ENCODE peak calls at places on chromosome 3, in four cellular contexts. One of them, this sample, is unnamed.

GRCh38 chr3:105157766-105158085 is 209.0 kb upstream of the ALCAM start:
- DNase-seq in kidney: no peak
- DNase-seq in HCT116: no peak
- DNase-seq in A549: no peak
- DNase-seq in this sample: no peak

GRCh38 chr3:190811775-190812480 is 50.6 kb downstream of the GMNC start:
- DNase-seq in HCT116: peak; percentile 67
- DNase-seq in kidney: no peak
- DNase-seq in A549: peak; percentile 6
- DNase-seq in this sample: peak; percentile 36

GRCh38 chr3:67461667-67462142 is 192.7 kb downstream of the SUCLG2 start:
- DNase-seq in A549: no peak
- DNase-seq in HCT116: no peak
- DNase-seq in kidney: no peak
- DNase-seq in this sample: peak; percentile 29

GRCh38 chr3:158053386-158053785 is 52.8 kb downstream of the SHOX2 start:
- DNase-seq in HCT116: no peak
- DNase-seq in kidney: no peak
- DNase-seq in A549: no peak
- DNase-seq in this sample: no peak

GRCh38 chr3:167913218-167913902 is 177.8 kb downstream of the SERPINI1 start:
- DNase-seq in kidney: no peak
- DNase-seq in HCT116: peak; percentile 31
- DNase-seq in A549: peak; percentile 2
- DNase-seq in this sample: no peak

GRCh38 chr3:33401781-33402180 is 38.4 kb downstream of the UBP1 start:
- DNase-seq in HCT116: no peak
- DNase-seq in A549: no peak
- DNase-seq in kidney: no peak
- DNase-seq in this sample: no peak

GRCh38 chr3:70774641-70775040 is 462.2 kb upstream of the MDFIC2 start:
- DNase-seq in A549: no peak
- DNase-seq in kidney: no peak
- DNase-seq in HCT116: no peak
- DNase-seq in this sample: no peak

GRCh38 chr3:131743126-131743525 is 240.4 kb upstream of the MRPL3 start:
- DNase-seq in HCT116: no peak
- DNase-seq in A549: no peak
- DNase-seq in kidney: no peak
- DNase-seq in this sample: no peak

GRCh38 chr3:138781012-138781470 is 53.7 kb downstream of the PIK3CB start:
- DNase-seq in A549: no peak
- DNase-seq in kidney: no peak
- DNase-seq in HCT116: no peak
- DNase-seq in this sample: no peak

GRCh38 chr3:19645093-19645492 is 288.9 kb downstream of the EFHB start:
- DNase-seq in HCT116: no peak
- DNase-seq in A549: no peak
- DNase-seq in kidney: no peak
- DNase-seq in this sample: no peak

GRCh38 chr3:38397320-38397719 is 50.7 kb downstream of the XYLB start:
- DNase-seq in kidney: no peak
- DNase-seq in A549: no peak
- DNase-seq in HCT116: no peak
- DNase-seq in this sample: no peak

GRCh38 chr3:167798443-167798842 is 62.9 kb downstream of the SERPINI1 start:
- DNase-seq in A549: no peak
- DNase-seq in HCT116: no peak
- DNase-seq in kidney: no peak
- DNase-seq in this sample: no peak

DNA sequence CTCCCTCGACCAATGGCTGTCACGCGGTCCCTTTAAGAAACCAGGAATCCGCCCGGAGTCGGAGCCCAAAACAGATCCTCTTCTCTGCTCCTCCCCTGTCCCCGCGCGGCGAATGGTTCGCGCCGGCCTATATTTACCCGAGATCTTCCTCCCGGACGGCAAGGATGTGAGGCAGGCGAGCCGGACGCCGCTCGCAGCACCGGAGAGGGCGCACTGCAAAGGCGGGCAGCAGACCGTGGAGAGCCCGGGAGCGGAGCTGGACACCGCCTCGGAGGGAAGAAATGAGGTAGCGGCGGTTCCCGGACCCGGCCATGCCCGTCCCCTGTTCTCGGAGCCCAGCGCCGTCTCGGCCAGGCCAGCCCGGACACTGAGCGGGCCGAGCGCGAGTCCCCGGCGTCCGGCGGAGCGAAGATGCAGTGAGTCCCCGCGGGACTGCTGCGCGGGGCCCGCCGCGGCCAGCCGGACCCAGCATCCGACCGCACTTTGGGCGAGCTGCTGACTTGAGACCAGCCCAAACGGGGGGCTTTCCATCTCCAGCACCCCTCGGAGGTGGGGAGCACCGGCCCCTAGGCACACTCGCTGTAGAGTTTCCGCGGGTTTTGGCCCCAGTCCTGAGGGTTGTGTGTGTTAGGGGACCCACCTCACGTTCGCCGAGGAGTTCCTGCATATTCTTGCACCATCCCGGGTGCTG is at the start of gene FAM43A:
- DNase-seq in A549: peak; percentile 86
- DNase-seq in kidney: peak; percentile 98
- DNase-seq in HCT116: peak; percentile 87
- DNase-seq in this sample: peak; percentile 91
- TF ChIP-seq CTCF in A549: no peak
- TF ChIP-seq CTCF in kidney: no peak
- TF ChIP-seq CTCF in HCT116: no peak
- TF ChIP-seq CTCF in this sample: peak; percentile 37

GRCh38 chr3:187762792-187763191 is 17.5 kb upstream of the BCL6 start:
- DNase-seq in HCT116: no peak
- DNase-seq in kidney: no peak
- DNase-seq in A549: no peak
- DNase-seq in this sample: no peak

GRCh38 chr3:187759601-187760000 is 14.3 kb upstream of the BCL6 start:
- DNase-seq in kidney: no peak
- DNase-seq in HCT116: no peak
- DNase-seq in A549: no peak
- DNase-seq in this sample: no peak

GRCh38 chr3:187767266-187768032 is 22.2 kb upstream of the BCL6 start:
- DNase-seq in A549: no peak
- DNase-seq in HCT116: no peak
- DNase-seq in kidney: no peak
- DNase-seq in this sample: peak; percentile 75

GRCh38 chr3:187765342-187765741 is 20.1 kb upstream of the BCL6 start:
- DNase-seq in A549: no peak
- DNase-seq in HCT116: no peak
- DNase-seq in kidney: no peak
- DNase-seq in this sample: no peak

DNA sequence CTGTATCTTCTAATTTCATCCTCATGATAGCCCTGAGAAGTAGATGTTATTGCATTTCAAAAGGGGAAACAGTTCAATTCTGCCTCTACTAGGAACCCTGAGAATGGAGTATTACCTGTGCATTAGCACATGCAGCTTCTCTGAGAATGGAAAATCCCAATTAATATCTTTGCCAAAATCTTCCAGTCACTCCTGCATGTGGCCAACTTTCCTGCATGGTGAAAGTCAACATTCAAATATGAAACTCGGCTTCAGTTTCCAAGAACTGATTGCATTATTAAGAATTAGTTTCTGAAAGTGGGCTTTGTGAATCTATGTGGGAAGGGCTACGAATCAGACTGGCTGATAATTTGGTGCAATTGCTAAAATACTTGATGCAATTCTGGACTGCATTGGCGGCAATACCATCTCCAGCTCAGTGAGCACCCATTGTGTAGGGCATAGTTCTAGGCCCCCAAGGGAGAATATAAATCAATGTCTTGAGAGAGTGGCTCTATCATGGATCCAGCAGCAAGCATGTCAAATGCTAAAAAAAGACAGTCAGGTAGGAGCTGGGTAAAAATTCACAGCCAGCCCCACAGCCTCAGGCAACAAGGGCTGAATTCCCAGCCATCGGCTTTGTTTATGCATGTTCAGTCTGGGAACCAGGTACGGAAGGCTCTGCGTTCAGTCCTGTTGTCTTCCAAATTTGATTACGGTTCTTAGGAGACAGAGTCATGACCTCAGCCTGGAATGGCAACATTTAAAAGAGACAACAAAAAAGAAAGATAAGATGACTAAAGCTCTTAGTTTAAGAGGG is 18.8 kb upstream of the BCL6 start:
- DNase-seq in A549: no peak
- DNase-seq in kidney: no peak
- DNase-seq in HCT116: no peak
- DNase-seq in this sample: no peak
- H3K27ac ChIP-seq in A549: no peak overlapping the region
- H3K27ac ChIP-seq in kidney: no peak overlapping the region
- H3K27ac ChIP-seq in HCT116: no peak overlapping the region
- H3K27ac ChIP-seq in this sample: no peak overlapping the region

GRCh38 chr3:52536112-52536368 is 365 bp upstream of the UQCC5 start:
- DNase-seq in A549: no peak
- DNase-seq in kidney: no peak
- DNase-seq in HCT116: no peak
- DNase-seq in this sample: no peak
- H3K4me3 ChIP-seq in A549: peak overlapping the region; percentile 13
- H3K4me3 ChIP-seq in kidney: peak overlapping the region; percentile 48
- H3K4me3 ChIP-seq in HCT116: no peak overlapping the region
- H3K4me3 ChIP-seq in this sample: peak overlapping the region; percentile 1

DNA sequence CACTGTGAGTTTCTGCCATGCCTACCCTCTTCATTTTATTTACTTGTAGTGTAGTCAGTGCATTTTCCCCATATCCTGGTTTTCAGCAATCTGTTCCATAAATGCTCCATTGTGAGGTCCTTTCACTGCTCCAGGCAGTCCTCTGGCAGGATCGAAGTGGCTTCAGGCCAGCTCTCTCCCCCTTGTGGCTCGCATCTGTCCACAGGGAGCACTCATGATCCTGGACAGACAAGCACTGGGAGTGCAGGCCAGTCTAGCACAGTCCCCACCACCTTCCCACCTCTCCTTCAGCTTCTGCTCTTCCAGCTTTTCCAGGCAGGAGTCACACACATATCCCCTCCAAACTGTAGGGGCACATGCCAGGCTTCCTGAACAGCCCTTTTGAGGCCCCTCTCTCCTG is 173.6 kb downstream of the PPM1L start:
- DNase-seq in kidney: peak; percentile 71
- DNase-seq in A549: no peak
- DNase-seq in HCT116: no peak
- DNase-seq in this sample: no peak
- TF ChIP-seq CTCF in kidney: peak; percentile 3
- TF ChIP-seq CTCF in A549: no peak
- TF ChIP-seq CTCF in HCT116: peak; percentile 16
- TF ChIP-seq CTCF in this sample: peak; percentile 20

GRCh38 chr3:64380539-64380938 is 155.3 kb upstream of the PRICKLE2 start:
- DNase-seq in kidney: no peak
- DNase-seq in HCT116: no peak
- DNase-seq in A549: no peak
- DNase-seq in this sample: no peak
- H3K27ac ChIP-seq in kidney: no peak overlapping the region
- H3K27ac ChIP-seq in HCT116: no peak overlapping the region
- H3K27ac ChIP-seq in A549: no peak overlapping the region
- H3K27ac ChIP-seq in this sample: no peak overlapping the region

DNA sequence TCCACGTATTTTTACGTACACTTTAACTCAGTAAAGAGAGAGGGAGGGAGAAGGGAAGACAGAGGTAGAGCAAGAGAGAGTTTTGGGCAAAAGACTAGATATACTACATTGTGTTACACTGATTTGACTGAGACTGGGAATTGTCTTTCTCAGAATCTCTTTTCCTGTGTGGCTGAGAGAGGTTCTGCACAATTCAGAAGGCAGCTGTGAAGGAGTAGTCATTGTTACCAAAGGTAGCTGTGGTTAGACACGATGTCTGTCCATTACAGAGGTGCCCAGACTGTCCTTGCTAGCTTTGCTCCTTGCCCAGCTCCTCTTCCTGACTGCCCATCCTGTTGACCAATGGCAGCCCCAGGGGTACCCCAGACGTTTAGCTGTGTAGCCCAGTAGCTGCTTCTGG is 577.5 kb upstream of the CBLB start:
- DNase-seq in HCT116: no peak
- DNase-seq in kidney: no peak
- DNase-seq in A549: no peak
- DNase-seq in this sample: no peak
- H3K4me3 ChIP-seq in HCT116: no peak overlapping the region
- H3K4me3 ChIP-seq in kidney: no peak overlapping the region
- H3K4me3 ChIP-seq in A549: no peak overlapping the region
- H3K4me3 ChIP-seq in this sample: no peak overlapping the region

GRCh38 chr3:16883057-16883725 is 1.6 kb upstream of the PLCL2 start:
- DNase-seq in A549: no peak
- DNase-seq in kidney: no peak
- DNase-seq in HCT116: no peak
- DNase-seq in this sample: no peak

GRCh38 chr3:16884748-16885587 is at the start of gene PLCL2:
- DNase-seq in HCT116: no peak
- DNase-seq in kidney: peak; percentile 85
- DNase-seq in A549: peak; percentile 57
- DNase-seq in this sample: no peak

GRCh38 chr3:16883726-16884083 is 1.1 kb upstream of the PLCL2 start:
- DNase-seq in kidney: no peak
- DNase-seq in HCT116: no peak
- DNase-seq in A549: no peak
- DNase-seq in this sample: no peak

GRCh38 chr3:16885588-16885903 is 791 bp downstream of the PLCL2 start:
- DNase-seq in kidney: no peak
- DNase-seq in HCT116: no peak
- DNase-seq in A549: no peak
- DNase-seq in this sample: no peak

GRCh38 chr3:16884084-16884747 is 539 bp upstream of the PLCL2 start:
- DNase-seq in A549: peak; percentile 92
- DNase-seq in kidney: peak; percentile 86
- DNase-seq in HCT116: no peak
- DNase-seq in this sample: no peak
- TF ChIP-seq CTCF in A549: peak; percentile 74
- TF ChIP-seq CTCF in kidney: peak; percentile 68
- TF ChIP-seq CTCF in HCT116: peak; percentile 56
- TF ChIP-seq CTCF in this sample: peak; percentile 50

GRCh38 chr3:9230596-9230995 is 18.9 kb downstream of the SRGAP3 start:
- DNase-seq in HCT116: no peak
- DNase-seq in kidney: no peak
- DNase-seq in A549: no peak
- DNase-seq in this sample: no peak
- H3K27ac ChIP-seq in HCT116: no peak overlapping the region
- H3K27ac ChIP-seq in kidney: no peak overlapping the region
- H3K27ac ChIP-seq in A549: no peak overlapping the region
- H3K27ac ChIP-seq in this sample: no peak overlapping the region

GRCh38 chr3:182182531-182182968 is 470.8 kb downstream of the SOX2 start:
- DNase-seq in kidney: no peak
- DNase-seq in HCT116: peak; percentile 22
- DNase-seq in A549: no peak
- DNase-seq in this sample: no peak

GRCh38 chr3:182183716-182184430 is 472.1 kb downstream of the SOX2 start:
- DNase-seq in kidney: no peak
- DNase-seq in A549: no peak
- DNase-seq in HCT116: no peak
- DNase-seq in this sample: no peak

GRCh38 chr3:182180646-182181385 is 469.1 kb downstream of the SOX2 start:
- DNase-seq in A549: no peak
- DNase-seq in HCT116: no peak
- DNase-seq in kidney: no peak
- DNase-seq in this sample: no peak

GRCh38 chr3:182178488-182179200 is 466.9 kb downstream of the SOX2 start:
- DNase-seq in kidney: no peak
- DNase-seq in A549: no peak
- DNase-seq in HCT116: no peak
- DNase-seq in this sample: no peak

GRCh38 chr3:182179631-182180030 is 467.9 kb downstream of the SOX2 start:
- DNase-seq in HCT116: no peak
- DNase-seq in A549: no peak
- DNase-seq in kidney: no peak
- DNase-seq in this sample: no peak
- H3K4me3 ChIP-seq in HCT116: no peak overlapping the region
- H3K4me3 ChIP-seq in A549: no peak overlapping the region
- H3K4me3 ChIP-seq in kidney: no peak overlapping the region
- H3K4me3 ChIP-seq in this sample: no peak overlapping the region